ENCODE peak calls at places on chromosome 11, in seven cellular contexts. One of them, this sample, is unnamed.

GRCh38 chr11:124915541-124916369 is 3.3 kb upstream of the HEPN1 start:
- DNase-seq in endodermal cell: no peak
- DNase-seq in GM23338: no peak
- DNase-seq in CD8-positive, alpha-beta T cell: no peak
- DNase-seq in hepatocyte: no peak
- DNase-seq in adipocyte: no peak
- DNase-seq in PC-9: no peak
- DNase-seq in this sample: peak; percentile 55

GRCh38 chr11:94455861-94456260 is 37.8 kb downstream of the MRE11 start:
- DNase-seq in GM23338: no peak
- DNase-seq in endodermal cell: no peak
- DNase-seq in hepatocyte: peak; percentile 46
- DNase-seq in adipocyte: no peak
- DNase-seq in PC-9: peak; percentile 95
- DNase-seq in CD8-positive, alpha-beta T cell: no peak
- DNase-seq in this sample: no peak

GRCh38 chr11:134313821-134314607 is 17.8 kb upstream of the GLB1L2 start:
- DNase-seq in PC-9: no peak
- DNase-seq in CD8-positive, alpha-beta T cell: no peak
- DNase-seq in GM23338: no peak
- DNase-seq in adipocyte: no peak
- DNase-seq in hepatocyte: no peak
- DNase-seq in endodermal cell: no peak
- DNase-seq in this sample: no peak

GRCh38 chr11:61526956-61527731 is 18.6 kb downstream of the LRRC10B start:
- DNase-seq in CD8-positive, alpha-beta T cell: no peak
- DNase-seq in PC-9: no peak
- DNase-seq in adipocyte: no peak
- DNase-seq in hepatocyte: no peak
- DNase-seq in GM23338: no peak
- DNase-seq in endodermal cell: no peak
- DNase-seq in this sample: no peak

GRCh38 chr11:67648140-67648795 is 2.3 kb downstream of the ACY3 start:
- DNase-seq in GM23338: peak; percentile 85
- DNase-seq in PC-9: peak; percentile 46
- DNase-seq in endodermal cell: peak; percentile 90
- DNase-seq in adipocyte: no peak
- DNase-seq in hepatocyte: peak; percentile 16
- DNase-seq in CD8-positive, alpha-beta T cell: no peak
- DNase-seq in this sample: peak; percentile 85

GRCh38 chr11:86210898-86211297 is 33.7 kb upstream of the EED start:
- DNase-seq in GM23338: no peak
- DNase-seq in PC-9: no peak
- DNase-seq in adipocyte: peak; percentile 51
- DNase-seq in endodermal cell: no peak
- DNase-seq in hepatocyte: no peak
- DNase-seq in CD8-positive, alpha-beta T cell: no peak
- DNase-seq in this sample: no peak

GRCh38 chr11:64148200-64148916 is 17.6 kb downstream of the MACROD1 start:
- DNase-seq in endodermal cell: peak; percentile 94
- DNase-seq in PC-9: no peak
- DNase-seq in GM23338: peak; percentile 86
- DNase-seq in adipocyte: peak; percentile 90
- DNase-seq in hepatocyte: peak; percentile 89
- DNase-seq in CD8-positive, alpha-beta T cell: peak; percentile 67
- DNase-seq in this sample: peak; percentile 56

GRCh38 chr11:121634273-121634672 is 181.5 kb upstream of the SORL1-AS1 start:
- DNase-seq in hepatocyte: no peak
- DNase-seq in CD8-positive, alpha-beta T cell: no peak
- DNase-seq in PC-9: peak; percentile 26
- DNase-seq in endodermal cell: no peak
- DNase-seq in adipocyte: no peak
- DNase-seq in GM23338: no peak
- DNase-seq in this sample: no peak

GRCh38 chr11:121459413-121460041 is 6.8 kb upstream of the SORL1-AS1 start:
- DNase-seq in PC-9: no peak
- DNase-seq in endodermal cell: no peak
- DNase-seq in GM23338: no peak
- DNase-seq in hepatocyte: peak; percentile 48
- DNase-seq in CD8-positive, alpha-beta T cell: peak; percentile 53
- DNase-seq in adipocyte: no peak
- DNase-seq in this sample: no peak

DNA sequence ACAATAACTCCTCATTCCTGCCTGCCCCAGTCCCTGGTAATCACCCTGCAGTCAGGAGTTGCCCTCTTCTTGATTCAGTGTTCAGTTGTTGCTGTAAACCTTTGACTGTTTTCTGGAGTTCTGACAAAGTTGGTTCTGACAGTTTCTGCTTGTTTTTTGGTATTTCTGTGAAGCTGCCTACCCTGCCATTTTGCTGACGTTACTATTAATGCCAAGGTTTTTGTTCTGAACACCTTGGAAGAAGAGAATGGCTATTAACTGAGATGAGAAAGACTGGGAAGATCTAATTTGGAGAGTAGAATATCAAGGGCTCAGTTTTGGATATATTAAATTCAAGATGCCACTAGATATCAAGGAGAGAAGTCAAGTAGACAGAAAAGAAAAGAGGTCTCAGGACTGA is 112.1 kb downstream of the LRRC32 start:
- DNase-seq in endodermal cell: no peak
- DNase-seq in CD8-positive, alpha-beta T cell: no peak
- DNase-seq in hepatocyte: no peak
- DNase-seq in adipocyte: no peak
- DNase-seq in GM23338: no peak
- DNase-seq in PC-9: no peak
- DNase-seq in this sample: no peak
- H3K4me1 ChIP-seq in endodermal cell: peaks cover 6% of the 10 kb centered on the region
- H3K4me1 ChIP-seq in CD8-positive, alpha-beta T cell: no peaks in the 10 kb centered on the region
- H3K4me1 ChIP-seq in hepatocyte: no peaks in the 10 kb centered on the region
- H3K4me1 ChIP-seq in adipocyte: no peaks in the 10 kb centered on the region
- H3K4me1 ChIP-seq in GM23338: peaks cover 9% of the 10 kb centered on the region
- H3K4me1 ChIP-seq in PC-9: no peaks in the 10 kb centered on the region
- H3K4me1 ChIP-seq in this sample: no peaks in the 10 kb centered on the region

DNA sequence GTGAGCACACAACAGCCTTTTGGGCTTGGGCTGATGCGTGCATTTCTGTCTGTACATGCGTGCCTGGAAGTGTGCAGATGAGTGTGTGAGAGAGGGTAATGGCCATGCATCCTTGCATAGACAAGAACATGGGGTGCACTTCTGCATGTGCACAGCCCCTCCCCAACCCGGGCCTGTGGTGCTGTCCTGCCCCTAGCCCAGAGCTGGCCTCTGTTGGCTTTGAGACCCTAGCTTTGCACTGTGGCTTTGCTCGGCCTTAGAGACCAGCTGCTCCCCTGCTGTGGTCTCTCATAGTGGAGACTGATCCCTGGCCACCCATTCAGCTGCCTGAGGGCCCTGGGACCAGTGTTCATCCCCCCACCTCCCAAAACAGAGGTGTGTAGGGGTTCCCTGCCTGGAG is 25.4 kb downstream of the ST3GAL4 start:
- DNase-seq in hepatocyte: no peak
- DNase-seq in endodermal cell: no peak
- DNase-seq in adipocyte: no peak
- DNase-seq in GM23338: no peak
- DNase-seq in PC-9: no peak
- DNase-seq in CD8-positive, alpha-beta T cell: no peak
- DNase-seq in this sample: no peak
- H3K36me3 ChIP-seq in hepatocyte: no peaks in the 10 kb centered on the region
- H3K36me3 ChIP-seq in endodermal cell: no peaks in the 10 kb centered on the region
- H3K36me3 ChIP-seq in adipocyte: peaks cover 5% of the 10 kb centered on the region
- H3K36me3 ChIP-seq in GM23338: no peaks in the 10 kb centered on the region
- H3K36me3 ChIP-seq in PC-9: peaks cover 5% of the 10 kb centered on the region
- H3K36me3 ChIP-seq in CD8-positive, alpha-beta T cell: no peaks in the 10 kb centered on the region
- H3K36me3 ChIP-seq in this sample: no peaks in the 10 kb centered on the region

DNA sequence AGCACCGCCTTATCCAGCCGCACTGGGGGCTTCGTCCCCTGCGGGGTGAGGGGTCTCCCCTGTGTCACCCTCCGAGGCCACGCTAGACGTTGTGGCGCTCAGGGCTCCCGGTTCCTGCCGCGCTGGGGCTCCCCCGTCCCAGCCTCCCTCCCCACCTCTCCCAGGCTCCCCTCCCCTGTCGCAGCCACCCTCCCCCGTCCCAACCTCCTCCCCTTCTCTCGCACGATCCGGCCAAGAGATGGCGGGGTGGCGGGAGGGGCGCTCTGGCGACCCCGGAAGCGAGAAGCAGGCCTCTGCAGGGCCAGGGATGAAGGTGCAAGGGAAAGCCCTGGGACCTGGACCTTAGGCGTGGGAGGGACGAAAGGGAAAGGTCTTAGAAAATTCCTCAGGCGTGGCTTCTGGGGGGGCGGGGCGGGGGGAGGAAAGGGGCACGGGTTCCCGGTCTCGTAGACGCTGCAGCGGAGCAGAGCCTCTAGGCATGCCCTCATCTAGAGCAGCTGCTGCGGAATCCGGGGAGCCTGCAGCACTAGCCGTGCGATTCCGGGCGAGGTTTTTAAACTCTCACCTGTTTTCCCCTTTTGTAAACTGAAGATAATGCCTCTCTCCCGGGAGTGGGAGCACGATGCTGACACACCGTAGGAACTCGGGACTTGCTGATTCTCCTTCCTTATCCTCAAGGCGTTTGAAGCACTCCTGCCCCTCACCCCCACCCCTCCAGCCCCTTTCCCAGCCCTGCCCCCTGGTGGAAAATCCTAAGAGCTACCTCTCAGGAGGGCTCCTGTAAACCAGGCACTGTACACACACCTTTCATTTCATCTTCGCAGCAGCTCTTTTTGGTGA is 14.4 kb downstream of the KCNJ5 start:
- DNase-seq in adipocyte: peak; percentile 51
- DNase-seq in PC-9: peak; percentile 67
- DNase-seq in hepatocyte: peak; percentile 65
- DNase-seq in GM23338: peak; percentile 84
- DNase-seq in CD8-positive, alpha-beta T cell: peak; percentile 13
- DNase-seq in endodermal cell: peak; percentile 90
- DNase-seq in this sample: peak; percentile 49
- H3K4me3 ChIP-seq in adipocyte: peak overlapping the region; percentile 30
- H3K4me3 ChIP-seq in PC-9: peak overlapping the region; percentile 74
- H3K4me3 ChIP-seq in hepatocyte: peak overlapping the region; percentile 61
- H3K4me3 ChIP-seq in GM23338: peak overlapping the region; percentile 68
- H3K4me3 ChIP-seq in CD8-positive, alpha-beta T cell: peak overlapping the region; percentile 60
- H3K4me3 ChIP-seq in endodermal cell: peak overlapping the region; percentile 70
- H3K4me3 ChIP-seq in this sample: peak overlapping the region; percentile 54

GRCh38 chr11:1853376-1854131 is 670 bp downstream of the LSP1 start:
- DNase-seq in GM23338: no peak
- DNase-seq in hepatocyte: no peak
- DNase-seq in adipocyte: no peak
- DNase-seq in PC-9: no peak
- DNase-seq in endodermal cell: no peak
- DNase-seq in CD8-positive, alpha-beta T cell: no peak
- DNase-seq in this sample: peak; percentile 19
- H3K4me1 ChIP-seq in GM23338: no peaks in the 10 kb centered on the region
- H3K4me1 ChIP-seq in hepatocyte: no peaks in the 10 kb centered on the region
- H3K4me1 ChIP-seq in adipocyte: no peaks in the 10 kb centered on the region
- H3K4me1 ChIP-seq in PC-9: no peaks in the 10 kb centered on the region
- H3K4me1 ChIP-seq in endodermal cell: no peaks in the 10 kb centered on the region
- H3K4me1 ChIP-seq in CD8-positive, alpha-beta T cell: peaks cover 86% of the 10 kb centered on the region
- H3K4me1 ChIP-seq in this sample: peaks cover 46% of the 10 kb centered on the region

GRCh38 chr11:31793264-31793663 is 17.9 kb downstream of the PAX6 start:
- DNase-seq in endodermal cell: no peak
- DNase-seq in hepatocyte: no peak
- DNase-seq in adipocyte: no peak
- DNase-seq in GM23338: no peak
- DNase-seq in CD8-positive, alpha-beta T cell: no peak
- DNase-seq in PC-9: no peak
- DNase-seq in this sample: no peak
- H3K36me3 ChIP-seq in endodermal cell: peaks cover 82% of the 10 kb centered on the region
- H3K36me3 ChIP-seq in hepatocyte: no peaks in the 10 kb centered on the region
- H3K36me3 ChIP-seq in adipocyte: no peaks in the 10 kb centered on the region
- H3K36me3 ChIP-seq in GM23338: no peaks in the 10 kb centered on the region
- H3K36me3 ChIP-seq in CD8-positive, alpha-beta T cell: no peaks in the 10 kb centered on the region
- H3K36me3 ChIP-seq in PC-9: peaks cover 34% of the 10 kb centered on the region
- H3K36me3 ChIP-seq in this sample: no peaks in the 10 kb centered on the region